ENCODE peak calls at places on chromosomes 11 and 22, in nine cellular contexts. V is skeletal muscle cell; F is NCI-H2081; Y is hippocampal formation; B is AG10803; M is iris pigment epithelial cell; J is GM23338; S is stimulated activated CD8-positive, alpha-beta memory T cell treated with anti-CD3 and anti-CD28 coated beads, Interleukin-15, amount 100 ng/mL, for 48 hours; R is fibroblast of mammary gland. E is an unnamed sample.

GRCh38 chr11:9787981-9788521 is 124.2 kb downstream of the SWAP70 start:
- DNase-seq in V (peak; percentile 81), F (peak; percentile 14), Y (no peak), B (peak; percentile 100), M (peak; percentile 92), J (no peak), S (no peak), R (peak; percentile 96), E (no peak)

GRCh38 chr11:66315921-66316811 is 678 bp downstream of the CD248 start:
- DNase-seq in V (no peak), F (no peak), Y (no peak), B (no peak), M (no peak), J (no peak), S (no peak), R (no peak), E (no peak)

GRCh38 chr11:44911031-44911814 is 39.5 kb downstream of the TP53I11 start:
- DNase-seq in V (peak; percentile 28), F (peak; percentile 82), Y (peak; percentile 83), B (peak; percentile 74), M (peak; percentile 75), J (peak; percentile 99), S (peak; percentile 58), R (peak; percentile 75), E (peak; percentile 72)

GRCh38 chr11:2380807-2381350 is 3.8 kb downstream of the CD81 start:
- DNase-seq in V (no peak), F (no peak), Y (no peak), B (no peak), M (no peak), J (no peak), S (no peak), R (peak; percentile 47), E (peak; percentile 89)

GRCh38 chr22:17130199-17130598 is 9.0 kb upstream of the TMEM121B start:
- DNase-seq in V (no peak), F (no peak), Y (no peak), B (peak; percentile 33), M (no peak), J (no peak), S (no peak), R (peak; percentile 42), E (no peak)

GRCh38 chr11:116379185-116379828 is 393.5 kb downstream of the BUD13 start:
- DNase-seq in V (no peak), F (no peak), Y (no peak), B (no peak), M (no peak), J (peak; percentile 79), S (no peak), R (peak; percentile 1), E (no peak)

GRCh38 chr11:5289696-5290095 is 12.1 kb downstream of the OR51B4 start:
- DNase-seq in V (no peak), F (no peak), Y (no peak), B (peak; percentile 22), M (peak; percentile 51), J (no peak), S (no peak), R (peak; percentile 24), E (no peak)

GRCh38 chr11:2142762-2143202 is 3.6 kb upstream of the IGF2 start:
- DNase-seq in V (no peak), F (no peak), Y (no peak), B (peak; percentile 8), M (peak; percentile 56), J (no peak), S (peak; percentile 26), R (peak; percentile 42), E (no peak)

GRCh38 chr22:43826142-43827093 is 14.3 kb upstream of the EFCAB6 start:
- DNase-seq in V (peak; percentile 56), F (no peak), Y (peak; percentile 37), B (peak; percentile 70), M (peak; percentile 70), J (no peak), S (no peak), R (peak; percentile 71), E (no peak)

GRCh38 chr11:10655931-10656576 is 37.5 kb downstream of the IRAG1 start:
- DNase-seq in V (no peak), F (no peak), Y (no peak), B (no peak), M (no peak), J (no peak), S (no peak), R (no peak), E (no peak)

GRCh38 chr22:41555325-41555724 is 5.5 kb upstream of the CSDC2 start:
- DNase-seq in V (no peak), F (no peak), Y (no peak), B (no peak), M (no peak), J (no peak), S (no peak), R (no peak), E (no peak)

GRCh38 chr11:121563900-121564822 is 111.4 kb upstream of the SORL1-AS1 start:
- DNase-seq in V (no peak), F (no peak), Y (no peak), B (no peak), M (peak; percentile 10), J (no peak), S (no peak), R (no peak), E (no peak)

GRCh38 chr11:113474362-113475159 is 637 bp downstream of the DRD2 start:
- DNase-seq in V (peak; percentile 32), F (peak; percentile 29), Y (no peak), B (peak; percentile 59), M (peak; percentile 68), J (peak; percentile 98), S (peak; percentile 25), R (peak; percentile 68), E (peak; percentile 76)

GRCh38 chr11:83583953-83584352 is 297.8 kb upstream of the CCDC90B start:
- DNase-seq in V (peak; percentile 19), F (no peak), Y (no peak), B (peak; percentile 57), M (peak; percentile 81), J (no peak), S (no peak), R (peak; percentile 93), E (no peak)

E was measured in left lung.